ENCODE peak calls at places on chromosomes 1 and 21, in four cellular contexts. K, C, S and G are unnamed samples.

GRCh38 chr1:20058531-20058930 is 11.5 kb upstream of the PLA2G5 start:
- DNase-seq in S (no peak), C (no peak), K (no peak), G (peak)

GRCh38 chr1:18703041-18703621 is 72.5 kb downstream of the PAX7 start:
- DNase-seq in K (peak), C (peak), S (no peak), G (no peak)

GRCh38 chr1:197178998-197179397 is 32.5 kb upstream of the ASPM start:
- DNase-seq in C (peak), S (peak), K (no peak), G (no peak)

GRCh38 chr1:38183094-38183493 is 136.5 kb upstream of the POU3F1 start:
- DNase-seq in S (no peak), C (no peak), K (peak), G (no peak)

GRCh38 chr1:150280138-150280707 is 2.1 kb upstream of the CIART start:
- DNase-seq in S (no peak), C (no peak), K (no peak), G (no peak)

GRCh38 chr1:9589144-9589718 is 520 bp downstream of the TMEM201 start:
- DNase-seq in C (no peak), S (peak), K (no peak), G (peak)

GRCh38 chr21:45818904-45819285 is 162.7 kb upstream of the COL6A1 start:
- DNase-seq in K (no peak), C (peak), S (no peak), G (peak)

GRCh38 chr1:204915856-204916485 is 45.3 kb downstream of the NFASC start:
- DNase-seq in C (no peak), S (no peak), K (no peak), G (no peak)

GRCh38 chr1:29197590-29197924 is 15.9 kb upstream of the SRSF4 start:
- DNase-seq in C (peak), S (peak), K (peak), G (peak)

GRCh38 chr1:2836333-2836970 is 35.0 kb upstream of the TTC34 start:
- DNase-seq in S (no peak), C (no peak), K (no peak), G (no peak)

GRCh38 chr1:17339521-17339920 is 31.5 kb downstream of the PADI4 start:
- DNase-seq in C (no peak), S (no peak), K (no peak), G (no peak)

GRCh38 chr1:179124866-179125265 is 43.0 kb downstream of the TOR3A start:
- DNase-seq in K (no peak), C (no peak), S (no peak), G (no peak)

GRCh38 chr1:235843458-235843857 is 23.2 kb downstream of the LYST start:
- DNase-seq in S (peak), C (peak), K (no peak), G (peak)

GRCh38 chr1:40057310-40058030 is 16.9 kb downstream of the CAP1 start:
- DNase-seq in C (no peak), K (peak), S (peak), G (no peak)

GRCh38 chr1:109370712-109371270 is 26.9 kb downstream of the SORT1 start:
- DNase-seq in K (no peak), S (no peak), C (no peak), G (peak)

GRCh38 chr1:2888281-2888845 is 86.9 kb upstream of the TTC34 start:
- DNase-seq in S (no peak), C (no peak), K (peak), G (peak)

GRCh38 chr1:211882391-211882790 is 51.8 kb upstream of the LPGAT1 start:
- DNase-seq in K (no peak), S (no peak), C (no peak), G (no peak)

GRCh38 chr1:24391882-24392603 is 21.5 kb downstream of the STPG1 start:
- DNase-seq in K (peak), S (peak), C (peak), G (peak)

GRCh38 chr1:48023488-48023887 is 26.3 kb upstream of the TRABD2B start:
- DNase-seq in C (no peak), K (no peak), S (no peak), G (no peak)

GRCh38 chr21:29610960-29611359 is 312.2 kb downstream of the BACH1 start:
- DNase-seq in S (no peak), K (no peak), C (no peak), G (no peak)

GRCh38 chr1:56424744-56425493 is 154.4 kb downstream of the PLPP3 start:
- DNase-seq in C (peak), K (no peak), S (peak), G (peak)

GRCh38 chr1:94542088-94542671 is 621 bp upstream of the F3 start:
- DNase-seq in K (no peak), C (no peak), S (peak), G (peak)

GRCh38 chr1:75265792-75266191 is 131.6 kb downstream of the LHX8 start:
- DNase-seq in C (peak), K (peak), S (peak), G (peak)

GRCh38 chr1:107379826-107380225 is 239.0 kb downstream of the NTNG1 start:
- DNase-seq in S (no peak), K (no peak), C (no peak), G (no peak)

GRCh38 chr1:202199141-202199889 is 5.7 kb downstream of the LGR6 start:
- DNase-seq in S (no peak), C (no peak), K (no peak), G (no peak)

GRCh38 chr1:41431490-41432350 is 52.8 kb downstream of the EDN2 start:
- DNase-seq in C (no peak), S (peak), K (no peak), G (no peak)

GRCh38 chr1:59730302-59730701 is 84.4 kb upstream of the HOOK1 start:
- DNase-seq in K (no peak), S (no peak), C (no peak), G (peak)

GRCh38 chr1:59732219-59732955 is 82.4 kb upstream of the HOOK1 start:
- DNase-seq in C (no peak), S (no peak), K (no peak), G (peak)

GRCh38 chr1:59736744-59737143 is 78.0 kb upstream of the HOOK1 start:
- DNase-seq in K (no peak), S (no peak), C (no peak), G (no peak)

GRCh38 chr1:59733443-59734141 is 81.2 kb upstream of the HOOK1 start:
- DNase-seq in C (no peak), K (no peak), S (no peak), G (no peak)

GRCh38 chr1:59730759-59731478 is 83.8 kb upstream of the HOOK1 start:
- DNase-seq in K (peak), S (peak), C (peak), G (peak)
- TF ChIP-seq MYC in K (no peak), S (no peak), C (no peak), G (no peak)

GRCh38 chr1:89487972-89488371 is 36.7 kb upstream of the LRRC8B start:
- DNase-seq in S (no peak), C (no peak), K (no peak), G (peak)
- TF ChIP-seq MAX in S (no peak), C (no peak), K (no peak), G (no peak)

GRCh38 chr1:207302618-207303408 is 18.7 kb upstream of the CD55 start:
- DNase-seq in S (peak), K (no peak), C (no peak), G (no peak)
- TF ChIP-seq MYC in S (no peak), K (no peak), C (no peak), G (no peak)

GRCh38 chr1:14238472-14239059 is 359.9 kb upstream of the KAZN start:
- DNase-seq in S (no peak), K (no peak), C (no peak), G (no peak)
- TF ChIP-seq MAX in S (no peak), K (no peak), C (no peak), G (no peak)

DNA sequence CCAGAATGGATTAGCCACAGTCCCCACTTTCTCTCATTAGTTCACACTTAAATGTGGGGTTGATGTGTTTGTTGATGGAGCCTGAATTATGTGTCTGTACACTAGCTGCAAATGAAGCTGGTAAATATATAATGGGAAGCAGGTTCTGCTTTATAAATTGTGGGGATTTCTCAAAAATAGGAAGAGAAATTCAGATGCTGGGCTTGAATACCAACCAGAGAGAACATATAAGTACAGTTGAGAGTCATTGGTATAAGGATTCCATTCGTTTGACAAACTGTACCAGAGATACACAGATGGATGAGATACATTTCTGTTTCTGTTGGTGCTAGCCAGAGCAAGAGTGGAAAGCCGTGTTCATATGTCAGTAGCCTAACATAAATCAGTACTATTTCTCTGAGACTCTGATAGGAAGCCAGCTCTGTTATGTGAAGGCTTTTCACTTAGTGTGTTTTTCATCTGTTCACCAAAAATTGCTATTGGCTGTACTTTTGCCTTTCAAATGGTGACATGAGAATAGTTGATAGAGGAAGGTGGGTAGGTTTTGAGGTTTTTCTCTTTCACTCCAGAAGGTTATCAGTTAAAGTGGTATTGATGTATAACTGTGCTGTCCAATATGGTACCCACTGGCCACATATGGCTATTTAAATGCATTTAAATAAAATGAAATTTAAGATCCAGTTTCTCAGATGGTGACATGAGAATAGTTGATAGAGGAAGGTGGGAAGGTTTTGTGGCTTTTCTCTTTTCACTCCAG is 15.6 kb downstream of the SMG7 start:
- DNase-seq in K (no peak), C (no peak), S (no peak), G (no peak)
- TF ChIP-seq MYC in K (no peak), C (no peak), S (no peak), G (no peak)

GRCh38 chr1:43706598-43707190 is 642 bp upstream of the ST3GAL3 start:
- DNase-seq in S (peak), K (no peak), C (peak), G (peak)
- TF ChIP-seq MAX in S (no peak), K (no peak), C (no peak), G (no peak)

DNA sequence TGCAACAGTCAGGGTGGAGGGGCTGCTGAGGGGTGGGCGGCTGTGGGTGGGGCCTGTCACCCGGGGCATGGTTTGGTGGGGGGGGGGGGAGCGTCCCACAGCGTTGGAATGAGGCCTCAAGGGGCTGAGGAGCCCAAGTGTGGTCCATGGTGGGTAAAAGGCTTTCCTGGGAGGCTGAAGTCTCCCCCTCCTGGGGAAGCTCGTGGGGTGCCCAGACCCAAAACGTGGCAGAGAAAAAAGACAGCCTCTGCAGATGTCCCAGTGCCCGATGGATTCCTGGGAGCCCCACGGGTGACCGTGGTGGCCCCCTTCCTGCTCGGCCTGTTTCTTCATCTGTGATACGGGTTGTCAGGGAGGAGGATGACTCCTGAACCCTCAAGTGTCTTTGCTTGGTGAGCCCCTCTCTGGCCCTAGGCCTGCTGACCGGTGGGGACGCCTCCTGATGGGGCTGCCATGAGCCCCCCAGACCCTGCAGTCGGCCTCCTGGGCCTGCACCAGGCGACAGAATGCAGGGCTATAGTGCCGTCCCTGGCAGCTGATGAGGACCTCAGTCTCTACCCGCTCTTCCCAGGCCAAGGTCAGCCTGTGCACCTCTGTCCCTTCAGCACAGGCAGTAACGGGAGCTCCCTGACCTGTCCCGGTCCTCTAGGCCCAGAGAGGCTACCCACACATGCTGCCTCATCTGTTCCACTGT is 1.1 kb downstream of the OBSCN start:
- DNase-seq in K (no peak), C (no peak), S (no peak), G (no peak)
- TF ChIP-seq MYC in K (no peak), C (no peak), S (no peak), G (no peak)